ENCODE peak calls at places on chromosomes 4 and X, in four cellular contexts. Q is GM12878, H is HepG2, I is K562. R is an unnamed sample.

GRCh38 chr4:6674500-6675149 is 19.1 kb upstream of the S100P start:
- DNase-seq in Q (peak; percentile 45), H (peak; percentile 60), I (no peak), R (no peak)

GRCh38 chr4:88592600-88593448 is 544 bp downstream of the HERC3 start:
- DNase-seq in Q (peak; percentile 20), H (peak; percentile 21), I (peak; percentile 92), R (peak; percentile 86)

GRCh38 chr4:2331519-2332200 is 69.8 kb upstream of the MXD4 start:
- DNase-seq in Q (no peak), H (no peak), I (no peak), R (no peak)

GRCh38 chr4:1381944-1382541 is 24.2 kb downstream of the NKX1-1 start:
- DNase-seq in Q (no peak), H (no peak), I (no peak), R (no peak)

GRCh38 chr4:145308598-145308997 is 128.2 kb upstream of the OTUD4 start:
- DNase-seq in Q (peak; percentile 55), H (no peak), I (no peak), R (no peak)

GRCh38 chr4:184453402-184454160 is 20.8 kb downstream of the IRF2 start:
- DNase-seq in Q (no peak), H (no peak), I (no peak), R (peak; percentile 21)

GRCh38 chrX:124239324-124239723 is 93.1 kb upstream of the TEX13D start:
- DNase-seq in Q (no peak), H (no peak), I (no peak), R (no peak)

GRCh38 chrX:52355108-52355507 is 13.7 kb upstream of the XAGE2 start:
- DNase-seq in Q (no peak), H (no peak), I (no peak), R (no peak)

GRCh38 chr4:8260656-8261111 is 8.9 kb upstream of the HTRA3 start:
- DNase-seq in Q (no peak), H (no peak), I (no peak), R (peak; percentile 50)

GRCh38 chr4:2284161-2284933 is 22.4 kb upstream of the MXD4 start:
- DNase-seq in Q (no peak), H (no peak), I (no peak), R (no peak)

GRCh38 chrX:112473654-112474053 is 206.1 kb downstream of the LHFPL1 start:
- DNase-seq in Q (no peak), H (no peak), I (no peak), R (no peak)

GRCh38 chr4:26772096-26772495 is 88.5 kb upstream of the STIM2 start:
- DNase-seq in Q (no peak), H (no peak), I (no peak), R (no peak)

GRCh38 chrX:153688900-153689590 is 1.3 kb downstream of the SLC6A8 start:
- DNase-seq in Q (no peak), H (no peak), I (peak; percentile 42), R (no peak)

DNA sequence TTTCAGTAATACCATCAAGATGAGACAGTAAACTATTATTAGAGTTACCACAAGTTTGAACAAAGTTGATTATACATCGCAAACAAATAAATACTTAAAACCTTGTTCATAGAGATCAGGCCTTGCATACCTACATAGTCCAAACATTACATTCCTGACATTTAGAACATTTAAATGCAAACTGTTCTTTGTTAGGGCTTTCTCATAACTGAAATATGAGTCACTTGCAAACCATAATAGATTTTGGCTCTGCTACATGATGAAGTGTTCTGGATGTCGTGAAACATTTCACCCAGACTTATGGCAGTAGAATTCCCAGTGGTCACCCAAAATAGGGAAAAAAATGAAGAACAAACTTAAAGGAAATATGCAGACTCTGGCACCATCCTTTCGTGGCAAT is 75.0 kb downstream of the FAT4 start:
- DNase-seq in Q (no peak), H (no peak), I (no peak), R (no peak)
- TF ChIP-seq BHLHE40 in Q (no peak), H (no peak), I (no peak), R (no peak)

GRCh38 chr4:3440979-3441500 is 728 bp upstream of the HGFAC start:
- DNase-seq in Q (no peak), H (no peak), I (no peak), R (no peak)
- TF ChIP-seq TARDBP in Q (no peak), H (no peak), I (no peak), R (no peak)

DNA sequence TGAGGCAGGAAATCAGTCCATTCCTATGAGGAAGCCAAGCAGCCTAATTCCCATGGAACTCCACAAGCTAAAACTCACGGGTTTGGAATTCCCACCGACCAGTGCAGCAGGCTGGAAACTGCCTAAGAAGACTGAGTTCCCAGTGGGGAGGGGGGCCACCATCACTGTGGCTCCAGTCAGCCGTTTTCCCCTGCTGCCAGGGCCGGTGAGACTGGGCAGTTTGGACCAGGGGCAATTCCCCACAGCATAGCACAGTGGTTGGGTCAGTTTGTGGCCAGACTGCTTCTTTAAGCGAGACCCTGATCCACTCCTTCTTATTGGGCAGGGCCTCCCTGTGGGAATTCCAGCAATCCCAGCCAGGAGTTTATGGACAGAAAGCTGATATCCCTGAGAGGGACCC is 20.6 kb downstream of the PAGE5 start:
- DNase-seq in Q (no peak), H (no peak), I (no peak), R (no peak)
- TF ChIP-seq BHLHE40 in Q (no peak), H (no peak), I (no peak), R (no peak)

GRCh38 chr4:38560763-38561558 is 103.0 kb upstream of the KLF3 start:
- DNase-seq in Q (peak; percentile 54), H (no peak), I (no peak), R (no peak)
- TF ChIP-seq TARDBP in Q (no peak), H (no peak), I (no peak), R (no peak)

DNA sequence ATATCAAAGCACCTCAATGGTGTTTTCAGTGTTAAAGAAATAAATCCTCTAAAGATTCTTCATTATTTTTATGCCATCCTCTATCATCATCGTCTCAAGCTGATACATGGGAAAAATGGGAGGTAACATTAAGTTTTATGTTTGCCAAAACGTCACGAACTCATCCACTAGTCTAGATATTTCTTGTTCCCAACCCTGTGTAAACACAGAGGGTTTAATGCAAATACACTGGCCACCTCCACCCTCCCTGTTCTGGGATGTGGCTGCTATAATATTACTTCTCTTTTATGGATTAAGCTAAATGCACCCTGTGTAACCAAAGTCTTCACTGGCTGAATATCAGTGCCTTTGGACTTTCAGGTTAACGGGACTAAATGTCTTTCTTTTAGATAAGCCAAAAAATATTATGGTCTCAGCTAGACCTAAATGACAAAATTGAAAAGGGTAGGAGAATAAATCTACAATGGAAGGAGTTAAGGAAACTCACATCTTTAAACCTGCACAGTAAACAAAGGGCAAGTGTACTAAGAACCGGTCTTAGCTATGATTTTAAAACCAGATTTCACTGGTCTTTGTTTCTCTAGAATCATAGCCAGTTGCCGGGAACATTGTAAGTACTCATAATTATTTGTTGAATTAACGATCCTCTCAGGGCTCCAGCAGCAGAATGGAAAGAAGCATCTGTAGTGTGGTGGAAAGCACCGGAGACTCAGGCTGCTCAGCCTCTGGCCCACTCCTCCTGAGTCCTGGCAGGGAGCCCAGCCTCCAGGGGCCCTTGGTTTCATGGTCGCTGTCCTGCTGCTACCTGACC is 103.5 kb upstream of the NOCT start:
- DNase-seq in Q (no peak), H (no peak), I (no peak), R (no peak)
- TF ChIP-seq BHLHE40 in Q (no peak), H (no peak), I (no peak), R (no peak)

DNA sequence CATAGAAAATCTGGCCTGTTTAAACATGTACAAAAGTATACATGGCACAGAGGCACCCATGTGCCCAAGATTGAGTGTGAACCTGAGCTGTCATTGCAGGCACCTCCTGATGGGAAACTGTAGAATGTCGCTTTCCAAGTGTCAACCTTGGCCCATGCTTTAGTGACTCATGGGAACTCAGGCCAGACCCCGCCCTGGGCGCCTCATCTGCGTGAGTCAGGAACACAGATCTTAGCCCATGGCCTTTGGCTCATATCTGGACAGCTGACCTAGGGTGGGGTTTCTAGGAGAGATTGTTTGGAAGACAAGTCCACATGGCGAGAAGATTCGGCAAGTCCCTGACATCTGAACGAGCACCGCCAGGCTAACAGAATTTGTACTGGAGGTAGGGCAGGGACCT is 50.0 kb downstream of the CYTL1 start:
- DNase-seq in Q (no peak), H (no peak), I (no peak), R (no peak)
- TF ChIP-seq TARDBP in Q (no peak), H (no peak), I (no peak), R (no peak)

GRCh38 chrX:15269618-15270521 is at the start of gene ASB9:
- DNase-seq in Q (no peak), H (peak; percentile 78), I (no peak), R (no peak)
- TF ChIP-seq BHLHE40 in Q (peak; percentile 30), H (peak; percentile 34), I (no peak), R (no peak)

DNA sequence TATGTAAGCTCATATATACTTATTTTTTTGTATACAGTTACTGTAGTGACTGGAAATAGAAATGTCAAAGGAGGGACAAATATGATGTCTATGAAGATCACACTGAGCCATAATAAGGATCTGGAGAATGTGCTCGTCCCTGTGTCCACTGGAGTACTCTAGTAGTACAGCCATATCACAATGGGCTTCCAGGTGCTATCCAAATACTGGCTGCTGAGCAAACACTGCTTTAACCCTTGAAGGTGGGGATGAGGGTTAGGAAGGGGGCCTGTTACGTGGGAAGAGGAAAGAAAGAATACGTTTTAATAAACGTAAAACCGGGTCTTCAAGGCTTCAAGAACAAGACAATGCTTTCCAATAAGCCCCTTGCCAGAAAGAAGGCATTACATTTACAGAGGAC is 29.8 kb upstream of the TMEM150C start:
- DNase-seq in Q (no peak), H (no peak), I (no peak), R (no peak)
- TF ChIP-seq TARDBP in Q (no peak), H (no peak), I (no peak), R (no peak)

GRCh38 chrX:1169198-1169597 is 43.3 kb downstream of the CRLF2 start:
- DNase-seq in Q (no peak), H (no peak), I (no peak), R (no peak)

GRCh38 chrX:1167466-1167865 is 45.0 kb downstream of the CRLF2 start:
- DNase-seq in Q (no peak), H (no peak), I (no peak), R (no peak)

GRCh38 chrX:1172496-1172895 is 40.0 kb downstream of the CRLF2 start:
- DNase-seq in Q (no peak), H (no peak), I (no peak), R (no peak)

GRCh38 chrX:1167918-1168481 is 44.4 kb downstream of the CRLF2 start:
- DNase-seq in Q (no peak), H (no peak), I (no peak), R (no peak)

GRCh38 chrX:1170243-1170642 is 42.2 kb downstream of the CRLF2 start:
- DNase-seq in Q (no peak), H (no peak), I (no peak), R (no peak)
- TF ChIP-seq BHLHE40 in Q (no peak), H (no peak), I (no peak), R (no peak)

R was measured in HEK293T.